ENCODE peak calls at places on chromosomes 16 and 17, in eight cellular contexts. D, H, G, O, L, N, F and K are unnamed samples.

GRCh38 chr16:67430504-67431076 is 331 bp upstream of the HSD11B2 start:
- DNase-seq in D (peak), H (peak), G (no peak), O (no peak), L (peak), N (peak), F (no peak), K (peak)

GRCh38 chr17:32518856-32519768 is 32.3 kb downstream of the CDK5R1 start:
- DNase-seq in D (peak), H (peak), G (peak), O (no peak), L (peak), N (no peak), F (no peak), K (peak)

GRCh38 chr16:84842516-84843148 is 22.8 kb downstream of the CRISPLD2 start:
- DNase-seq in D (peak), H (no peak), G (no peak), O (no peak), L (no peak), N (no peak), F (no peak), K (no peak)

GRCh38 chr16:54193656-54194007 is 93.0 kb downstream of the IRX3 start:
- DNase-seq in D (peak), H (peak), G (peak), O (peak), L (peak), N (peak), F (no peak), K (peak)

GRCh38 chr17:12973496-12974318 is 44.1 kb downstream of the ELAC2 start:
- DNase-seq in D (no peak), H (peak), G (peak), O (peak), L (no peak), N (no peak), F (no peak), K (peak)

GRCh38 chr16:24540575-24541240 is 1.3 kb downstream of the RBBP6 start:
- DNase-seq in D (no peak), H (peak), G (peak), O (no peak), L (no peak), N (no peak), F (no peak), K (no peak)

GRCh38 chr17:35101036-35101435 is 18.6 kb downstream of the RAD51D start:
- DNase-seq in D (no peak), H (no peak), G (no peak), O (no peak), L (no peak), N (no peak), F (no peak), K (no peak)

GRCh38 chr16:78147846-78148535 is 48.5 kb downstream of the WWOX start:
- DNase-seq in D (no peak), H (no peak), G (no peak), O (no peak), L (no peak), N (no peak), F (no peak), K (no peak)

GRCh38 chr17:43927101-43927935 is 15.0 kb downstream of the PPY start:
- DNase-seq in D (no peak), H (no peak), G (peak), O (no peak), L (no peak), N (no peak), F (no peak), K (peak)

GRCh38 chr17:74089869-74090464 is 113.5 kb upstream of the RPL38 start:
- DNase-seq in D (no peak), H (peak), G (peak), O (peak), L (peak), N (peak), F (peak), K (peak)

GRCh38 chr16:50173318-50173717 is 20.2 kb downstream of the TENT4B start:
- DNase-seq in D (no peak), H (no peak), G (no peak), O (no peak), L (no peak), N (no peak), F (no peak), K (no peak)

GRCh38 chr17:75514299-75515228 is 773 bp downstream of the CASKIN2 start:
- DNase-seq in D (no peak), H (peak), G (no peak), O (no peak), L (no peak), N (peak), F (no peak), K (peak)

GRCh38 chr17:68460715-68461114 is 3.4 kb upstream of the WIPI1 start:
- DNase-seq in D (no peak), H (no peak), G (no peak), O (no peak), L (no peak), N (no peak), F (no peak), K (no peak)

GRCh38 chr16:12377497-12377896 is 401.0 kb downstream of the SNX29 start:
- DNase-seq in D (no peak), H (no peak), G (no peak), O (no peak), L (no peak), N (no peak), F (no peak), K (no peak)

GRCh38 chr17:77318491-77319210 is 177.9 kb downstream of the SEC14L1 start:
- DNase-seq in D (no peak), H (peak), G (no peak), O (no peak), L (no peak), N (peak), F (no peak), K (peak)

GRCh38 chr17:21043296-21044232 is 753 bp upstream of the USP22 start:
- DNase-seq in D (peak), H (no peak), G (peak), O (peak), L (peak), N (peak), F (peak), K (peak)

GRCh38 chr16:1669698-1670097 is 8.4 kb upstream of the JPT2 start:
- DNase-seq in D (no peak), H (no peak), G (no peak), O (no peak), L (no peak), N (no peak), F (no peak), K (no peak)